ENCODE peak calls at places on chromosome 14, in ten cellular contexts. K is HCT116, S is neural crest cell, G is right atrium auricular region, T is A549, N is GM12865, B is ovary, D is AG04449, E is natural killer cell, C is B cell. X is an unnamed sample.

GRCh38 chr14:68596211-68596610 is 196.7 kb downstream of the ZFP36L1 start:
- DNase-seq in K (no peak), S (no peak), G (no peak), T (no peak), N (no peak), B (no peak), D (no peak), E (no peak), C (no peak), X (no peak)

GRCh38 chr14:95433094-95433478 is 83.4 kb downstream of the SYNE3 start:
- DNase-seq in K (no peak), S (no peak), G (no peak), T (no peak), N (no peak), B (no peak), D (no peak), E (no peak), C (no peak), X (no peak)

GRCh38 chr14:34750670-34751069 is 36.3 kb upstream of the CFL2 start:
- DNase-seq in K (no peak), S (no peak), G (no peak), T (no peak), N (no peak), B (no peak), D (peak; percentile 44), E (no peak), C (no peak), X (no peak)

GRCh38 chr14:100857196-100857922 is 31.4 kb downstream of the MEG3 start:
- DNase-seq in K (no peak), S (no peak), G (no peak), T (no peak), N (no peak), B (no peak), D (no peak), E (no peak), C (no peak), X (peak; percentile 30)

GRCh38 chr14:73249564-73250316 is 12.4 kb downstream of the PAPLN start:
- DNase-seq in K (no peak), S (no peak), G (no peak), T (no peak), N (no peak), B (no peak), D (no peak), E (no peak), C (no peak), X (no peak)

GRCh38 chr14:75032939-75033338 is 18.3 kb downstream of the MLH3 start:
- DNase-seq in K (no peak), S (no peak), G (no peak), T (no peak), N (no peak), B (no peak), D (no peak), E (no peak), C (no peak), X (no peak)

GRCh38 chr14:35959835-35960234 is 133.7 kb downstream of the BRMS1L start:
- DNase-seq in K (no peak), S (no peak), G (no peak), T (peak; percentile 35), N (peak; percentile 10), B (no peak), D (no peak), E (no peak), C (no peak), X (no peak)

GRCh38 chr14:54189358-54190354 is 207.2 kb upstream of the CDKN3 start:
- DNase-seq in K (peak; percentile 59), S (no peak), G (no peak), T (peak; percentile 55), N (no peak), B (no peak), D (no peak), E (no peak), C (no peak), X (no peak)

GRCh38 chr14:101134851-101135486 is 231.4 kb upstream of the RTL1 start:
- DNase-seq in K (no peak), S (no peak), G (no peak), T (no peak), N (no peak), B (no peak), D (no peak), E (no peak), C (no peak), X (no peak)

GRCh38 chr14:104804481-104805325 is 3.8 kb downstream of the ZBTB42 start:
- DNase-seq in K (no peak), S (no peak), G (no peak), T (no peak), N (no peak), B (no peak), D (no peak), E (no peak), C (no peak), X (no peak)

GRCh38 chr14:105854600-105855245 is 328.3 kb downstream of the TMEM121 start:
- DNase-seq in K (no peak), S (no peak), G (peak; percentile 52), T (no peak), N (no peak), B (peak; percentile 9), D (no peak), E (no peak), C (peak; percentile 22), X (no peak)

GRCh38 chr14:102913341-102914211 is 8.9 kb upstream of the AMN start:
- DNase-seq in K (no peak), S (no peak), G (no peak), T (no peak), N (no peak), B (no peak), D (no peak), E (no peak), C (no peak), X (no peak)

GRCh38 chr14:76313861-76314260 is 62.1 kb upstream of the ESRRB start:
- DNase-seq in K (no peak), S (no peak), G (no peak), T (no peak), N (no peak), B (no peak), D (no peak), E (no peak), C (no peak), X (no peak)

GRCh38 chr14:52876806-52877205 is 74.0 kb downstream of the FERMT2 start:
- DNase-seq in K (no peak), S (no peak), G (no peak), T (no peak), N (no peak), B (no peak), D (no peak), E (no peak), C (no peak), X (no peak)

GRCh38 chr14:75783184-75783583 is 122.1 kb downstream of the TTLL5 start:
- DNase-seq in K (no peak), S (no peak), G (no peak), T (no peak), N (no peak), B (no peak), D (no peak), E (no peak), C (no peak), X (no peak)

DNA sequence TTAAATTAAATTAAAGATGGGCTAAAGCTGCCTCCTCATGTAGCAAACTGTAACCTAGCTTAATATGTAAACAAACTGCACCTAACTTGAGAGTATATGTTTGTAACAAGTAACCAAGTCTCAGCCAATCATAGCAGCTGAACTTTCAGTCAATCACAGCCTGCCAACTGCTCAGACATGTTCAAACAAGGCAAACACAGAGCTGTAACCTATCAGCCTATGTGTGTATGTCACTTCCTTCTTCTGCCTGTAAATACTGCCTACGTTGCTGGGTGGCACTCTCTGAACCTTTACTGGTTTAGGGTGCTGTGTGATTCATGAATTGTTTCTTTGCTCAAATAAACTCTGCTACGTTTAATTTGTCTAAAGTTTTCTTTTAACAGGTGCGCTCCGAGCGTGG is 2.9 kb downstream of the SERPINA6 start:
- DNase-seq in K (no peak), S (no peak), G (peak; percentile 43), T (peak; percentile 62), N (peak; percentile 35), B (no peak), D (no peak), E (no peak), C (no peak), X (no peak)
- TF ChIP-seq CTCF in K (no peak), S (no peak), G (no peak), T (no peak), N (no peak), B (no peak), D (no peak), E (no peak), C (no peak), X (no peak)

GRCh38 chr14:24351517-24351916 is 11.7 kb upstream of the RIPK3 start:
- DNase-seq in K (no peak), S (no peak), G (no peak), T (no peak), N (no peak), B (no peak), D (no peak), E (no peak), C (no peak), X (no peak)
- TF ChIP-seq CTCF in K (no peak), S (no peak), G (no peak), T (no peak), N (no peak), B (no peak), D (no peak), E (no peak), C (no peak), X (no peak)

GRCh38 chr14:31326111-31326510 is 94.2 kb downstream of the HEATR5A start:
- DNase-seq in K (peak; percentile 15), S (no peak), G (no peak), T (peak; percentile 43), N (peak; percentile 31), B (no peak), D (no peak), E (no peak), C (no peak), X (no peak)
- TF ChIP-seq CTCF in K (peak; percentile 26), S (no peak), G (no peak), T (peak; percentile 29), N (no peak), B (no peak), D (no peak), E (no peak), C (no peak), X (no peak)

GRCh38 chr14:85439696-85440328 is 90.1 kb upstream of the FLRT2 start:
- DNase-seq in K (no peak), S (no peak), G (no peak), T (peak; percentile 72), N (no peak), B (no peak), D (peak; percentile 58), E (no peak), C (no peak), X (no peak)

GRCh38 chr14:85447883-85448282 is 82.1 kb upstream of the FLRT2 start:
- DNase-seq in K (no peak), S (no peak), G (no peak), T (no peak), N (no peak), B (no peak), D (no peak), E (no peak), C (no peak), X (no peak)

GRCh38 chr14:85443001-85443400 is 86.9 kb upstream of the FLRT2 start:
- DNase-seq in K (no peak), S (no peak), G (no peak), T (no peak), N (no peak), B (no peak), D (no peak), E (no peak), C (no peak), X (no peak)

GRCh38 chr14:85441909-85442643 is 87.9 kb upstream of the FLRT2 start:
- DNase-seq in K (no peak), S (no peak), G (no peak), T (peak; percentile 31), N (no peak), B (no peak), D (no peak), E (no peak), C (no peak), X (no peak)

GRCh38 chr14:85444685-85445084 is 85.3 kb upstream of the FLRT2 start:
- DNase-seq in K (no peak), S (no peak), G (no peak), T (no peak), N (no peak), B (no peak), D (no peak), E (no peak), C (no peak), X (peak; percentile 4)
- TF ChIP-seq CTCF in K (no peak), S (no peak), G (no peak), T (no peak), N (no peak), B (no peak), D (no peak), E (no peak), C (no peak), X (no peak)

X was measured in nephron progenitor cell.